ENCODE peak calls at places on chromosomes 7 and 10, in five cellular contexts. One of them, this sample, is unnamed. For H3K4me1 and H3K36me3, the result is how much of the 10 kb centered on the place peaks cover.

GRCh38 chr10:104255244-104255981 is 721 bp downstream of the GSTO1 start:
- DNase-seq in hepatocyte: peak
- DNase-seq in HCT116: no peak
- DNase-seq in IMR-90: peak
- DNase-seq in heart left ventricle: no peak
- DNase-seq in this sample: peak

GRCh38 chr7:28643369-28644340 is 231.3 kb downstream of the CREB5 start:
- DNase-seq in heart left ventricle: no peak
- DNase-seq in hepatocyte: no peak
- DNase-seq in HCT116: no peak
- DNase-seq in IMR-90: no peak
- DNase-seq in this sample: peak

GRCh38 chr10:89904755-89905154 is 203.4 kb downstream of the KIF20B start:
- DNase-seq in HCT116: no peak
- DNase-seq in heart left ventricle: no peak
- DNase-seq in hepatocyte: no peak
- DNase-seq in IMR-90: no peak
- DNase-seq in this sample: no peak

GRCh38 chr10:102643346-102644065 is 773 bp upstream of the TRIM8 start:
- DNase-seq in IMR-90: peak
- DNase-seq in HCT116: peak
- DNase-seq in heart left ventricle: peak
- DNase-seq in hepatocyte: peak
- DNase-seq in this sample: peak

GRCh38 chr10:89047397-89047796 is 56.8 kb downstream of the FAS start:
- DNase-seq in HCT116: no peak
- DNase-seq in heart left ventricle: no peak
- DNase-seq in hepatocyte: no peak
- DNase-seq in IMR-90: no peak
- DNase-seq in this sample: no peak

GRCh38 chr7:116802784-116803183 is 59.6 kb upstream of the CAPZA2 start:
- DNase-seq in hepatocyte: peak
- DNase-seq in HCT116: peak
- DNase-seq in heart left ventricle: no peak
- DNase-seq in IMR-90: peak
- DNase-seq in this sample: peak

GRCh38 chr10:14010083-14010551 is 320.6 kb downstream of the FRMD4A start:
- DNase-seq in heart left ventricle: no peak
- DNase-seq in IMR-90: peak
- DNase-seq in HCT116: no peak
- DNase-seq in hepatocyte: no peak
- DNase-seq in this sample: no peak

GRCh38 chr10:56537984-56538383 is 176.9 kb upstream of the ZWINT start:
- DNase-seq in HCT116: no peak
- DNase-seq in hepatocyte: peak
- DNase-seq in heart left ventricle: no peak
- DNase-seq in IMR-90: peak
- DNase-seq in this sample: no peak

GRCh38 chr7:112322070-112322469 is 115.6 kb downstream of the ZNF277 start:
- DNase-seq in hepatocyte: no peak
- DNase-seq in heart left ventricle: no peak
- DNase-seq in HCT116: no peak
- DNase-seq in IMR-90: no peak
- DNase-seq in this sample: no peak

GRCh38 chr10:88965016-88965415 is 12.4 kb upstream of the ACTA2 start:
- DNase-seq in hepatocyte: no peak
- DNase-seq in heart left ventricle: no peak
- DNase-seq in IMR-90: peak
- DNase-seq in HCT116: no peak
- DNase-seq in this sample: no peak

GRCh38 chr10:72886596-72887522 is 6.7 kb upstream of the OIT3 start:
- DNase-seq in HCT116: no peak
- DNase-seq in heart left ventricle: no peak
- DNase-seq in IMR-90: peak
- DNase-seq in hepatocyte: no peak
- DNase-seq in this sample: no peak

GRCh38 chr10:123854003-123854402 is 37.6 kb downstream of the CPXM2 start:
- DNase-seq in hepatocyte: no peak
- DNase-seq in IMR-90: no peak
- DNase-seq in heart left ventricle: no peak
- DNase-seq in HCT116: no peak
- DNase-seq in this sample: no peak

GRCh38 chr7:44381494-44382220 is 56.3 kb upstream of the CAMK2B start:
- DNase-seq in hepatocyte: no peak
- DNase-seq in heart left ventricle: no peak
- DNase-seq in IMR-90: no peak
- DNase-seq in HCT116: no peak
- DNase-seq in this sample: no peak

GRCh38 chr7:135708041-135708440 is 19.9 kb downstream of the SLC13A4 start:
- DNase-seq in IMR-90: no peak
- DNase-seq in heart left ventricle: no peak
- DNase-seq in HCT116: no peak
- DNase-seq in hepatocyte: no peak
- DNase-seq in this sample: no peak

GRCh38 chr10:65808687-65809333 is 1117.0 kb upstream of the LRRTM3 start:
- DNase-seq in hepatocyte: no peak
- DNase-seq in heart left ventricle: no peak
- DNase-seq in HCT116: no peak
- DNase-seq in IMR-90: no peak
- DNase-seq in this sample: no peak

GRCh38 chr7:100965051-100965722 is 4.2 kb upstream of the MUC12 start:
- DNase-seq in HCT116: no peak
- DNase-seq in heart left ventricle: no peak
- DNase-seq in hepatocyte: no peak
- DNase-seq in IMR-90: no peak
- DNase-seq in this sample: no peak

GRCh38 chr10:84337199-84337598 is 8.8 kb downstream of the CCSER2 start:
- DNase-seq in IMR-90: peak
- DNase-seq in heart left ventricle: no peak
- DNase-seq in hepatocyte: no peak
- DNase-seq in HCT116: no peak
- DNase-seq in this sample: no peak

GRCh38 chr7:37039131-37039719 is 314.9 kb upstream of the AOAH start:
- DNase-seq in IMR-90: no peak
- DNase-seq in HCT116: no peak
- DNase-seq in hepatocyte: no peak
- DNase-seq in heart left ventricle: no peak
- DNase-seq in this sample: no peak

GRCh38 chr10:132135398-132135872 is 51.3 kb upstream of the DPYSL4 start:
- DNase-seq in HCT116: no peak
- DNase-seq in heart left ventricle: peak
- DNase-seq in IMR-90: no peak
- DNase-seq in hepatocyte: no peak
- DNase-seq in this sample: no peak

GRCh38 chr7:135192914-135193536 is 18.3 kb downstream of the WDR91 start:
- DNase-seq in hepatocyte: no peak
- DNase-seq in heart left ventricle: no peak
- DNase-seq in HCT116: no peak
- DNase-seq in IMR-90: no peak
- DNase-seq in this sample: no peak

GRCh38 chr10:76858721-76859120 is 778.9 kb downstream of the KCNMA1 start:
- DNase-seq in HCT116: no peak
- DNase-seq in hepatocyte: no peak
- DNase-seq in IMR-90: no peak
- DNase-seq in heart left ventricle: no peak
- DNase-seq in this sample: no peak

GRCh38 chr7:64307254-64308018 is 6.3 kb upstream of the ZNF736 start:
- DNase-seq in heart left ventricle: peak
- DNase-seq in HCT116: no peak
- DNase-seq in hepatocyte: no peak
- DNase-seq in IMR-90: peak
- DNase-seq in this sample: no peak

GRCh38 chr10:95333997-95334792 is 43.4 kb upstream of the PDLIM1 start:
- DNase-seq in heart left ventricle: peak
- DNase-seq in HCT116: no peak
- DNase-seq in hepatocyte: no peak
- DNase-seq in IMR-90: peak
- DNase-seq in this sample: no peak

GRCh38 chr10:48703776-48704555 is 19.3 kb downstream of the WDFY4 start:
- DNase-seq in heart left ventricle: no peak
- DNase-seq in IMR-90: no peak
- DNase-seq in hepatocyte: no peak
- DNase-seq in HCT116: no peak
- DNase-seq in this sample: no peak

GRCh38 chr10:30324448-30325110 is 24.5 kb downstream of the MTPAP start:
- DNase-seq in hepatocyte: no peak
- DNase-seq in heart left ventricle: no peak
- DNase-seq in HCT116: no peak
- DNase-seq in IMR-90: no peak
- DNase-seq in this sample: no peak

GRCh38 chr10:71643904-71644303 is 75.7 kb downstream of the C10orf105 start:
- DNase-seq in HCT116: no peak
- DNase-seq in hepatocyte: no peak
- DNase-seq in heart left ventricle: no peak
- DNase-seq in IMR-90: no peak
- DNase-seq in this sample: no peak
- H3K4me1 ChIP-seq in HCT116: under half
- H3K4me1 ChIP-seq in hepatocyte: under half
- H3K4me1 ChIP-seq in heart left ventricle: under half
- H3K4me1 ChIP-seq in IMR-90: under half
- H3K4me1 ChIP-seq in this sample: under half

DNA sequence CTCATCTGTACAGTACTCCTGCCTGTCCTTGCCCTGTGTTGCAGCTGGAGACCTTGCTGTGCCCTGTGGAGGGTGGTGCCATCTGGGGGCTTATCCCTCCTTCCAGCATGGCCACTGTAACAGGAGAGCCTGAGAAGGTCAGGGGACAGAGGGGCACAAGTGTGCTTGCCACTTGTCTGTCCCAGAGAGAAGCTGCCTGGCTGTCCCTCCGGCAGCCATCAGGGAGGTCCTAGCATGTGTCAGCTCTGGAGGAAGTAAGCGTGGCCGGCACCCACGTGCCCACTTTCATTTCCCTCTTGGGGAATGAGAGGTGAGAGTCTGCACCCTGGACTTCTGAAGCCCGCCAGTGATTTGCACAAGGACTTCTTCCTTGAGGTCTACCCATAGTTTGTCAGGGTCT is 97.0 kb upstream of the PPIF start:
- DNase-seq in HCT116: no peak
- DNase-seq in heart left ventricle: no peak
- DNase-seq in hepatocyte: no peak
- DNase-seq in IMR-90: no peak
- DNase-seq in this sample: no peak
- H3K4me3 ChIP-seq in HCT116: no peak
- H3K4me3 ChIP-seq in heart left ventricle: no peak
- H3K4me3 ChIP-seq in hepatocyte: no peak
- H3K4me3 ChIP-seq in IMR-90: no peak
- H3K4me3 ChIP-seq in this sample: no peak

DNA sequence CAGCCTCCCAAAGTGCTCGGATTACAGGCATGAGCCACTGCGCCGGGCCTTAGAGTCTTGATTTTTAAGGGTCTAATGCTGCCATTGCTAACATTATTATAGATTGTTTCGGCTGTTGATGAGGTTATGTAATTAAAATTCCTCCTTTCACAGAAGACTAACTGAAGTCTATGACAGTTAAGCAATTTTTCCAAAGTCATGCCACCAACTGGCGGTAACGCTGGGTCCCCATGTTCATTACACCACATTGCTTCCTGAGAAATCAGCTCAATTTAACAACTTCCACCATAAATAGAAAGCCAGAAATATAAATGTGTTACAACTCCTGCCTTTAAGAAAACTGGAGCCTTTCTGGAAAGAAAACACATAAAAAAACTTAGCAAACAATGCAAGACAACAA is 3.5 kb downstream of the ERLIN1 start:
- DNase-seq in hepatocyte: no peak
- DNase-seq in HCT116: no peak
- DNase-seq in IMR-90: no peak
- DNase-seq in heart left ventricle: no peak
- DNase-seq in this sample: no peak
- H3K36me3 ChIP-seq in hepatocyte: under half
- H3K36me3 ChIP-seq in HCT116: half or more
- H3K36me3 ChIP-seq in IMR-90: under half
- H3K36me3 ChIP-seq in heart left ventricle: under half
- H3K36me3 ChIP-seq in this sample: under half

DNA sequence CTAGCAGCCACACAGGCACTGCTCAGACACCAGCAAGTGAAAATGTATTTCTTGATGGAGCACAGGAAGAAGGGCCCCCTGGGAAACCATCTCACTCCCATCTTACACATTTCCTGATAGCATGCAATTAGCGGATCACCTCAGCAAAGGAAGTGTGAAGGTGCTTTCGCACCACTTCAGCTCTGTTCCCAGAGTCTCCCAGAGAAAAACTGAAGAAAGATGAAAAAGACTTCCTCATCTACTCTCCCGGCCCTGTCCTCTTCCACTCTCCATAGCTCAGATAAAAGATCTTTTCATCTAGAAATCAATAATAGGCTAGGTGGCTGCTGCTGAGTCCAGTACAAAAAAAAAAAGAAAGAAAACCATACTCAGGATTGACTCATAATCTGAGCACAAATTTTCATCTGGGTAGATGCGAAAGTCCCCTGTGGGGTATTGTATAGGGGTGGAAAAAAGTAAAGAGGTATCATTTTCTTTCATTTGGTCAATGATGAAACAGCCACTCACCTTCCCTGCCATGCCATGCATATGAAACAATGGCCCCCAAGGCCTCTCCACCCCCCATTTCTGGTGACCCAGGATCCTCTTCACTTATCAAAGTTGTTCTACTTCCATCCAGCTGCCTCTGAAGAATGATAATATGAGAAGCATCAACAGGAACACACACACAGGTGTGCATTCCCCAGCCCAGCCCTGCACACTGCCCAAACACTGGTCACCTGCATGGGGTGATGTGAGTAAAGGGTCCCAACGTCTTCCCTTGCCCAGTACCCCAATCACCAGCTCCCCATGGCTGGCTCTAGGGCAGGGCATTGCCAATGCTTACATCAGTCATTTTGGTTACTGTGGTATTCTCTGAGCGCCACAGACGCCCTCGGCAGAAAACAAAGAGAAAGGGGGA is 48.8 kb upstream of the DGKI start:
- DNase-seq in IMR-90: no peak
- DNase-seq in HCT116: no peak
- DNase-seq in heart left ventricle: no peak
- DNase-seq in hepatocyte: no peak
- DNase-seq in this sample: no peak
- H3K4me1 ChIP-seq in IMR-90: under half
- H3K4me1 ChIP-seq in HCT116: under half
- H3K4me1 ChIP-seq in heart left ventricle: under half
- H3K4me1 ChIP-seq in hepatocyte: under half
- H3K4me1 ChIP-seq in this sample: under half